ENCODE peak calls at places on chromosomes 5 and 9, in eight cellular contexts. U is stomach, D is lower lobe of right lung, H is AG09309, V is bronchial epithelial cell, K is fibroblast of the aortic adventitia, E is psoas muscle, Q is astrocyte. S is an unnamed sample.
A peak's percentile ranks its signal among the peaks of the same experiment; 100 is the strongest.

GRCh38 chr5:124735169-124735858 is 11.1 kb downstream of the ZNF608 start:
- DNase-seq in U (no peak), D (no peak), H (peak; percentile 89), V (no peak), K (peak; percentile 78), E (peak; percentile 61), Q (no peak), S (peak; percentile 73)

GRCh38 chr9:136143215-136144001 is 24.7 kb upstream of the TMEM250 start:
- DNase-seq in U (no peak), D (no peak), H (no peak), V (no peak), K (peak; percentile 21), E (peak; percentile 46), Q (no peak), S (peak; percentile 45)

GRCh38 chr5:10401499-10401898 is 40.2 kb upstream of the ROPN1L start:
- DNase-seq in U (no peak), D (no peak), H (no peak), V (no peak), K (no peak), E (no peak), Q (no peak), S (no peak)

GRCh38 chr5:16805478-16805877 is 130.6 kb downstream of the MYO10 start:
- DNase-seq in U (no peak), D (no peak), H (peak; percentile 76), V (no peak), K (no peak), E (no peak), Q (no peak), S (no peak)

GRCh38 chr9:18159254-18159653 is 314.7 kb upstream of the ADAMTSL1 start:
- DNase-seq in U (no peak), D (no peak), H (no peak), V (no peak), K (no peak), E (no peak), Q (no peak), S (no peak)

GRCh38 chr5:151284392-151284967 is 19.1 kb downstream of the SLC36A3 start:
- DNase-seq in U (no peak), D (no peak), H (no peak), V (no peak), K (no peak), E (no peak), Q (no peak), S (no peak)

GRCh38 chr9:71937898-71938297 is 26.5 kb downstream of the C9orf85 start:
- DNase-seq in U (no peak), D (no peak), H (no peak), V (no peak), K (no peak), E (no peak), Q (no peak), S (no peak)

GRCh38 chr9:20835364-20836286 is 151.6 kb downstream of the FOCAD start:
- DNase-seq in U (no peak), D (no peak), H (no peak), V (peak; percentile 69), K (no peak), E (no peak), Q (peak; percentile 56), S (no peak)

GRCh38 chr5:125582358-125582757 is 835.9 kb upstream of the ZNF608 start:
- DNase-seq in U (no peak), D (no peak), H (no peak), V (peak; percentile 23), K (peak; percentile 84), E (no peak), Q (no peak), S (no peak)

GRCh38 chr9:100098241-100098886 is 436 bp downstream of the ERP44 start:
- DNase-seq in U (peak; percentile 83), D (peak; percentile 66), H (no peak), V (peak; percentile 83), K (peak; percentile 50), E (peak; percentile 82), Q (peak; percentile 34), S (peak; percentile 67)

GRCh38 chr9:107387401-107387800 is 102.2 kb downstream of the KLF4 start:
- DNase-seq in U (peak; percentile 44), D (no peak), H (no peak), V (peak; percentile 40), K (no peak), E (no peak), Q (no peak), S (no peak)

GRCh38 chr9:135028956-135029355 is 58.5 kb upstream of the OLFM1 start:
- DNase-seq in U (no peak), D (no peak), H (no peak), V (no peak), K (no peak), E (no peak), Q (no peak), S (no peak)

GRCh38 chr9:14749738-14750137 is 27.2 kb upstream of the CER1 start:
- DNase-seq in U (no peak), D (no peak), H (no peak), V (no peak), K (no peak), E (no peak), Q (no peak), S (no peak)

GRCh38 chr9:7173139-7173538 is 415.4 kb downstream of the KDM4C start:
- DNase-seq in U (no peak), D (no peak), H (no peak), V (no peak), K (peak; percentile 5), E (no peak), Q (no peak), S (no peak)

GRCh38 chr5:127909821-127910220 is 173.7 kb upstream of the SLC12A2 start:
- DNase-seq in U (no peak), D (no peak), H (no peak), V (no peak), K (no peak), E (no peak), Q (no peak), S (no peak)

GRCh38 chr5:81247441-81247972 is 14.4 kb downstream of the CKMT2 start:
- DNase-seq in U (no peak), D (no peak), H (peak; percentile 4), V (peak; percentile 54), K (peak; percentile 75), E (no peak), Q (peak; percentile 77), S (peak; percentile 10)

GRCh38 chr9:83714316-83714715 is 6.6 kb upstream of the UBQLN1 start:
- DNase-seq in U (no peak), D (no peak), H (no peak), V (no peak), K (peak; percentile 10), E (no peak), Q (no peak), S (peak; percentile 13)

GRCh38 chr9:27548055-27548741 is 18.6 kb upstream of the MOB3B start:
- DNase-seq in U (no peak), D (no peak), H (no peak), V (peak; percentile 52), K (peak; percentile 73), E (no peak), Q (peak; percentile 5), S (peak; percentile 21)

GRCh38 chr9:124280176-124280691 is 22.5 kb downstream of the NEK6 start:
- DNase-seq in U (no peak), D (peak; percentile 64), H (no peak), V (peak; percentile 73), K (peak; percentile 91), E (no peak), Q (peak; percentile 90), S (peak; percentile 77)

GRCh38 chr5:58240286-58240685 is 219.6 kb downstream of the PLK2 start:
- DNase-seq in U (no peak), D (no peak), H (no peak), V (peak; percentile 86), K (peak; percentile 71), E (no peak), Q (peak; percentile 64), S (no peak)

GRCh38 chr9:85404911-85405580 is 336.7 kb downstream of the AGTPBP1 start:
- DNase-seq in U (no peak), D (no peak), H (no peak), V (peak; percentile 59), K (no peak), E (no peak), Q (no peak), S (no peak)

GRCh38 chr5:177188775-177189174 is 55.2 kb downstream of the NSD1 start:
- DNase-seq in U (no peak), D (no peak), H (no peak), V (no peak), K (no peak), E (no peak), Q (no peak), S (no peak)

GRCh38 chr5:16539169-16539666 is 73.6 kb upstream of the ZNF622 start:
- DNase-seq in U (peak; percentile 29), D (no peak), H (peak; percentile 63), V (peak; percentile 82), K (peak; percentile 77), E (peak; percentile 93), Q (peak; percentile 82), S (no peak)

GRCh38 chr9:128705051-128705965 is 3.0 kb downstream of the PKN3 start:
- DNase-seq in U (no peak), D (peak; percentile 35), H (no peak), V (no peak), K (no peak), E (peak; percentile 48), Q (no peak), S (no peak)

GRCh38 chr5:54656261-54656728 is 138.7 kb downstream of the SNX18 start:
- DNase-seq in U (peak; percentile 70), D (no peak), H (no peak), V (no peak), K (peak; percentile 90), E (no peak), Q (peak; percentile 64), S (no peak)

DNA sequence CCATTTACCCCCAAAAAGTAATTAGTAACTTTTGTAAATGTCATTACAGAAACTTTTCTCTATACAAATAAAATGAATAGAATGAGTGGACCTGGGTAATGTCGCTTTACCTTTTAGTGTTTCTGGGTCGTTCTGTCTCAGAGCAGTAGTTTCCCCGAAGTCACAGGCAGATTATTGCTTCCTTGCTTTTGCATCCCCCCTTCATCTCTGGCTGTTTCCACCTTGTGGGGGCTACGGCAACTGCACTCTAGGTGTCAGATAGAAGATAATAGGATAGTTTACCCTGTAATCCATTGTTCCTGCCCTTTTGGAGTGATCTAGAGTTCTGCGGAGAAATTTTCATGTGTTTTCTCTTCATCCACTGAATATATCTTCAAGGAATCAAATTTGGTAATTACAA is 68.7 kb downstream of the PRR16 start:
- DNase-seq in U (no peak), D (no peak), H (no peak), V (no peak), K (no peak), E (no peak), Q (no peak), S (peak; percentile 5)
- TF ChIP-seq CTCF in U (no peak), D (no peak), H (peak; percentile 19), V (no peak), K (peak; percentile 27), E (no peak), Q (peak; percentile 35), S (no peak)

GRCh38 chr9:121650220-121651013 is 1.0 kb upstream of the DAB2IP start:
- DNase-seq in U (peak; percentile 61), D (no peak), H (no peak), V (peak; percentile 33), K (no peak), E (peak; percentile 72), Q (peak; percentile 38), S (peak; percentile 93)
- H3K4me3 ChIP-seq in U (peak overlapping the region; percentile 72), D (peak overlapping the region; percentile 63), H (no peak overlapping the region), V (no peak overlapping the region), K (no peak overlapping the region), E (peak overlapping the region; percentile 73), Q (no peak overlapping the region), S (peak overlapping the region; percentile 79)

GRCh38 chr5:134511796-134512660 is 13.4 kb upstream of the JADE2 start:
- DNase-seq in U (peak; percentile 67), D (peak; percentile 72), H (no peak), V (peak; percentile 38), K (peak; percentile 81), E (peak; percentile 94), Q (peak; percentile 23), S (no peak)
- TF ChIP-seq CTCF in U (peak; percentile 40), D (peak; percentile 23), H (no peak), V (peak; percentile 65), K (no peak), E (peak; percentile 41), Q (no peak), S (no peak)

GRCh38 chr9:89383721-89384300 is 65.5 kb downstream of the SECISBP2 start:
- DNase-seq in U (no peak), D (no peak), H (no peak), V (no peak), K (no peak), E (no peak), Q (no peak), S (no peak)
- H3K4me3 ChIP-seq in U (no peak overlapping the region), D (no peak overlapping the region), H (no peak overlapping the region), V (no peak overlapping the region), K (no peak overlapping the region), E (no peak overlapping the region), Q (no peak overlapping the region), S (no peak overlapping the region)